ENCODE peak calls at places on chromosomes 1 and 21, in ten cellular contexts. One of them, this sample, is unnamed.

GRCh38 chr1:10789392-10790154 is 6.9 kb downstream of the CASZ1 start:
- DNase-seq in LoVo: no peak
- DNase-seq in HFF-Myc: no peak
- DNase-seq in keratinocyte: no peak
- DNase-seq in trophoblast cell: no peak
- DNase-seq in left ventricle myocardium inferior: no peak
- DNase-seq in activated T-cell treated with anti-CD3 and anti-CD28 coated beads for 24 hours: no peak
- DNase-seq in germinal center: no peak
- DNase-seq in GM03348: no peak
- DNase-seq in kidney tubule cell: no peak
- DNase-seq in this sample: no peak

GRCh38 chr21:28770867-28771661 is 221.6 kb downstream of the LTN1 start:
- DNase-seq in LoVo: no peak
- DNase-seq in HFF-Myc: no peak
- DNase-seq in keratinocyte: no peak
- DNase-seq in trophoblast cell: no peak
- DNase-seq in left ventricle myocardium inferior: no peak
- DNase-seq in activated T-cell treated with anti-CD3 and anti-CD28 coated beads for 24 hours: no peak
- DNase-seq in germinal center: no peak
- DNase-seq in GM03348: no peak
- DNase-seq in kidney tubule cell: peak; percentile 30
- DNase-seq in this sample: peak; percentile 38

GRCh38 chr1:42479621-42480020 is 16.5 kb downstream of the CCDC30 start:
- DNase-seq in LoVo: no peak
- DNase-seq in HFF-Myc: no peak
- DNase-seq in keratinocyte: no peak
- DNase-seq in trophoblast cell: peak; percentile 40
- DNase-seq in left ventricle myocardium inferior: no peak
- DNase-seq in activated T-cell treated with anti-CD3 and anti-CD28 coated beads for 24 hours: no peak
- DNase-seq in germinal center: no peak
- DNase-seq in GM03348: no peak
- DNase-seq in kidney tubule cell: peak; percentile 30
- DNase-seq in this sample: no peak

GRCh38 chr1:221841983-221842335 is 100.1 kb upstream of the DUSP10 start:
- DNase-seq in LoVo: no peak
- DNase-seq in HFF-Myc: no peak
- DNase-seq in keratinocyte: no peak
- DNase-seq in trophoblast cell: no peak
- DNase-seq in left ventricle myocardium inferior: no peak
- DNase-seq in activated T-cell treated with anti-CD3 and anti-CD28 coated beads for 24 hours: no peak
- DNase-seq in germinal center: no peak
- DNase-seq in GM03348: no peak
- DNase-seq in kidney tubule cell: no peak
- DNase-seq in this sample: no peak

GRCh38 chr1:52127181-52128175 is 14.4 kb upstream of the ZFYVE9 start:
- DNase-seq in LoVo: peak; percentile 56
- DNase-seq in HFF-Myc: peak; percentile 47
- DNase-seq in keratinocyte: no peak
- DNase-seq in trophoblast cell: peak; percentile 40
- DNase-seq in left ventricle myocardium inferior: no peak
- DNase-seq in activated T-cell treated with anti-CD3 and anti-CD28 coated beads for 24 hours: peak; percentile 6
- DNase-seq in germinal center: no peak
- DNase-seq in GM03348: peak; percentile 74
- DNase-seq in kidney tubule cell: peak; percentile 60
- DNase-seq in this sample: peak; percentile 36

GRCh38 chr1:225762444-225762843 is 15.2 kb upstream of the SRP9 start:
- DNase-seq in LoVo: no peak
- DNase-seq in HFF-Myc: no peak
- DNase-seq in keratinocyte: no peak
- DNase-seq in trophoblast cell: no peak
- DNase-seq in left ventricle myocardium inferior: no peak
- DNase-seq in activated T-cell treated with anti-CD3 and anti-CD28 coated beads for 24 hours: no peak
- DNase-seq in germinal center: no peak
- DNase-seq in GM03348: peak; percentile 31
- DNase-seq in kidney tubule cell: peak; percentile 58
- DNase-seq in this sample: no peak

GRCh38 chr1:152111515-152111968 is 3.7 kb downstream of the TCHH start:
- DNase-seq in LoVo: no peak
- DNase-seq in HFF-Myc: no peak
- DNase-seq in keratinocyte: no peak
- DNase-seq in trophoblast cell: peak; percentile 40
- DNase-seq in left ventricle myocardium inferior: no peak
- DNase-seq in activated T-cell treated with anti-CD3 and anti-CD28 coated beads for 24 hours: peak; percentile 26
- DNase-seq in germinal center: no peak
- DNase-seq in GM03348: peak; percentile 27
- DNase-seq in kidney tubule cell: peak; percentile 49
- DNase-seq in this sample: no peak

GRCh38 chr1:153441238-153441755 is 19.2 kb downstream of the S100A7 start:
- DNase-seq in LoVo: no peak
- DNase-seq in HFF-Myc: no peak
- DNase-seq in keratinocyte: no peak
- DNase-seq in trophoblast cell: no peak
- DNase-seq in left ventricle myocardium inferior: no peak
- DNase-seq in activated T-cell treated with anti-CD3 and anti-CD28 coated beads for 24 hours: no peak
- DNase-seq in germinal center: no peak
- DNase-seq in GM03348: no peak
- DNase-seq in kidney tubule cell: no peak
- DNase-seq in this sample: no peak

GRCh38 chr21:44658511-44658910 is 779 bp downstream of the KRTAP12-3 start:
- DNase-seq in LoVo: no peak
- DNase-seq in HFF-Myc: no peak
- DNase-seq in keratinocyte: no peak
- DNase-seq in trophoblast cell: no peak
- DNase-seq in left ventricle myocardium inferior: no peak
- DNase-seq in activated T-cell treated with anti-CD3 and anti-CD28 coated beads for 24 hours: no peak
- DNase-seq in germinal center: no peak
- DNase-seq in GM03348: no peak
- DNase-seq in kidney tubule cell: no peak
- DNase-seq in this sample: no peak

GRCh38 chr1:161905269-161905884 is 118.3 kb downstream of the OLFML2B start:
- DNase-seq in LoVo: peak; percentile 25
- DNase-seq in HFF-Myc: no peak
- DNase-seq in keratinocyte: no peak
- DNase-seq in trophoblast cell: peak; percentile 6
- DNase-seq in left ventricle myocardium inferior: no peak
- DNase-seq in activated T-cell treated with anti-CD3 and anti-CD28 coated beads for 24 hours: no peak
- DNase-seq in germinal center: peak; percentile 50
- DNase-seq in GM03348: no peak
- DNase-seq in kidney tubule cell: peak; percentile 42
- DNase-seq in this sample: no peak

GRCh38 chr1:175132456-175132855 is 60.1 kb downstream of the KIAA0040 start:
- DNase-seq in LoVo: no peak
- DNase-seq in HFF-Myc: no peak
- DNase-seq in keratinocyte: no peak
- DNase-seq in trophoblast cell: no peak
- DNase-seq in left ventricle myocardium inferior: no peak
- DNase-seq in activated T-cell treated with anti-CD3 and anti-CD28 coated beads for 24 hours: no peak
- DNase-seq in germinal center: no peak
- DNase-seq in GM03348: peak; percentile 80
- DNase-seq in kidney tubule cell: no peak
- DNase-seq in this sample: no peak

GRCh38 chr1:23691499-23692307 is at the start of gene RPL11:
- DNase-seq in LoVo: peak; percentile 96
- DNase-seq in HFF-Myc: peak; percentile 93
- DNase-seq in keratinocyte: no peak
- DNase-seq in trophoblast cell: peak; percentile 96
- DNase-seq in left ventricle myocardium inferior: peak; percentile 90
- DNase-seq in activated T-cell treated with anti-CD3 and anti-CD28 coated beads for 24 hours: peak; percentile 86
- DNase-seq in germinal center: peak; percentile 86
- DNase-seq in GM03348: peak; percentile 95
- DNase-seq in kidney tubule cell: peak; percentile 96
- DNase-seq in this sample: peak; percentile 95

GRCh38 chr1:58809327-58810040 is 25.6 kb upstream of the JUN start:
- DNase-seq in LoVo: no peak
- DNase-seq in HFF-Myc: no peak
- DNase-seq in keratinocyte: no peak
- DNase-seq in trophoblast cell: peak; percentile 96
- DNase-seq in left ventricle myocardium inferior: no peak
- DNase-seq in activated T-cell treated with anti-CD3 and anti-CD28 coated beads for 24 hours: no peak
- DNase-seq in germinal center: no peak
- DNase-seq in GM03348: peak; percentile 70
- DNase-seq in kidney tubule cell: no peak
- DNase-seq in this sample: no peak

GRCh38 chr1:217014066-217014465 is 290.8 kb upstream of the ESRRG start:
- DNase-seq in LoVo: no peak
- DNase-seq in HFF-Myc: no peak
- DNase-seq in keratinocyte: no peak
- DNase-seq in trophoblast cell: no peak
- DNase-seq in left ventricle myocardium inferior: no peak
- DNase-seq in activated T-cell treated with anti-CD3 and anti-CD28 coated beads for 24 hours: no peak
- DNase-seq in germinal center: no peak
- DNase-seq in GM03348: no peak
- DNase-seq in kidney tubule cell: no peak
- DNase-seq in this sample: no peak

GRCh38 chr1:11054666-11055065 is 5.2 kb downstream of the SRM start:
- DNase-seq in LoVo: no peak
- DNase-seq in HFF-Myc: no peak
- DNase-seq in keratinocyte: no peak
- DNase-seq in trophoblast cell: no peak
- DNase-seq in left ventricle myocardium inferior: no peak
- DNase-seq in activated T-cell treated with anti-CD3 and anti-CD28 coated beads for 24 hours: no peak
- DNase-seq in germinal center: no peak
- DNase-seq in GM03348: no peak
- DNase-seq in kidney tubule cell: no peak
- DNase-seq in this sample: no peak

This sample was measured in tibial artery.